ENCODE peak calls at places on chromosomes 2 and 18, in eight cellular contexts. N is HEK293T; U is psoas muscle; E is tibial artery; K is effector memory CD4-positive, alpha-beta T cell; A is central memory CD8-positive, alpha-beta T cell; F is lung microvascular endothelial cell; O is left cardiac atrium. L is an unnamed sample.

GRCh38 chr2:216350214-216350789 is 22.0 kb downstream of the MARCHF4 start:
- DNase-seq in N (no peak), U (no peak), E (no peak), K (no peak), A (peak), F (peak), O (no peak), L (no peak)

GRCh38 chr2:136149011-136149410 is 31.1 kb upstream of the CXCR4 start:
- DNase-seq in N (no peak), U (no peak), E (no peak), K (no peak), A (no peak), F (no peak), O (no peak), L (no peak)

GRCh38 chr2:9739508-9739907 is 103.8 kb upstream of the TAF1B start:
- DNase-seq in N (no peak), U (peak), E (peak), K (no peak), A (peak), F (peak), O (peak), L (no peak)

GRCh38 chr2:227960356-227960755 is 88.9 kb downstream of the DAW1 start:
- DNase-seq in N (no peak), U (no peak), E (no peak), K (no peak), A (no peak), F (no peak), O (no peak), L (no peak)

GRCh38 chr2:86634352-86634751 is 10.7 kb upstream of the RNF103 start:
- DNase-seq in N (no peak), U (no peak), E (no peak), K (no peak), A (no peak), F (no peak), O (no peak), L (no peak)

GRCh38 chr2:43224571-43225092 is 1.8 kb downstream of the ZFP36L2 start:
- DNase-seq in N (no peak), U (peak), E (no peak), K (peak), A (peak), F (peak), O (no peak), L (peak)

GRCh38 chr18:6874316-6874715 is 144.8 kb downstream of the ARHGAP28 start:
- DNase-seq in N (no peak), U (no peak), E (no peak), K (no peak), A (no peak), F (no peak), O (no peak), L (no peak)

GRCh38 chr18:433297-433696 is 67.2 kb downstream of the COLEC12 start:
- DNase-seq in N (no peak), U (no peak), E (no peak), K (no peak), A (no peak), F (no peak), O (no peak), L (no peak)

GRCh38 chr2:202353430-202353829 is 22.7 kb upstream of the BMPR2 start:
- DNase-seq in N (no peak), U (no peak), E (no peak), K (no peak), A (no peak), F (no peak), O (no peak), L (no peak)

GRCh38 chr18:22493940-22494339 is 76.2 kb upstream of the CTAGE1 start:
- DNase-seq in N (no peak), U (no peak), E (no peak), K (no peak), A (no peak), F (no peak), O (no peak), L (peak)

GRCh38 chr2:15941483-15941853 is 1.1 kb downstream of the MYCN start:
- DNase-seq in N (peak), U (no peak), E (no peak), K (no peak), A (no peak), F (no peak), O (no peak), L (peak)

GRCh38 chr2:143078106-143078505 is 51.1 kb upstream of the ARHGAP15 start:
- DNase-seq in N (no peak), U (no peak), E (no peak), K (no peak), A (no peak), F (no peak), O (no peak), L (no peak)

GRCh38 chr2:190927257-190927656 is 46.6 kb downstream of the GLS start:
- DNase-seq in N (no peak), U (no peak), E (no peak), K (no peak), A (no peak), F (no peak), O (no peak), L (peak)

L was measured in Caco-2.